ENCODE peak calls at places on chromosome 1, in eight cellular contexts. O is hepatic stellate cell, T is esophagus muscularis mucosa, Y is retina, E is left cardiac atrium, H is HS-27A, Z is germinal center, K is EH. S is an unnamed sample.

GRCh38 chr1:53365405-53366063 is 37.7 kb upstream of the LRP8 start:
- DNase-seq in Y (no peak), H (no peak), E (peak; percentile 35), K (no peak), T (peak; percentile 81), O (no peak), Z (no peak), S (no peak)

GRCh38 chr1:185996211-185996610 is 262.0 kb downstream of the HMCN1 start:
- DNase-seq in Y (no peak), K (peak; percentile 91), E (peak; percentile 68), O (peak; percentile 19), T (no peak), H (peak; percentile 71), Z (no peak), S (no peak)

GRCh38 chr1:78703806-78704205 is 54.2 kb downstream of the IFI44 start:
- DNase-seq in O (no peak), E (no peak), Z (no peak), K (no peak), T (no peak), Y (no peak), H (no peak), S (no peak)

GRCh38 chr1:205633421-205633976 is 1.7 kb upstream of the ELK4 start:
- DNase-seq in E (no peak), O (peak; percentile 66), Z (no peak), H (no peak), Y (no peak), T (peak; percentile 2), K (peak; percentile 80), S (no peak)

GRCh38 chr1:164559342-164560070 is 522 bp downstream of the PBX1 start:
- DNase-seq in T (no peak), Y (peak; percentile 75), E (peak; percentile 44), O (peak; percentile 14), H (no peak), Z (no peak), K (peak; percentile 52), S (no peak)

GRCh38 chr1:160146107-160146506 is 5.3 kb upstream of the ATP1A4 start:
- DNase-seq in K (no peak), O (no peak), Y (no peak), Z (no peak), T (no peak), E (no peak), H (no peak), S (no peak)

GRCh38 chr1:158028956-158029355 is 35.5 kb downstream of the KIRREL1 start:
- DNase-seq in E (no peak), H (no peak), O (no peak), Y (no peak), Z (no peak), K (peak; percentile 75), T (no peak), S (no peak)

GRCh38 chr1:87273291-87273690 is 55.4 kb upstream of the LMO4 start:
- DNase-seq in E (no peak), Y (no peak), T (no peak), Z (no peak), O (no peak), H (no peak), K (no peak), S (no peak)

GRCh38 chr1:44361478-44361877 is 6.4 kb upstream of the ERI3 start:
- DNase-seq in E (no peak), Z (no peak), H (no peak), Y (no peak), K (peak; percentile 22), O (peak; percentile 8), T (no peak), S (no peak)

GRCh38 chr1:111515291-111516007 is 12.0 kb upstream of the ADORA3 start:
- DNase-seq in K (peak; percentile 73), H (no peak), O (peak; percentile 70), E (peak; percentile 89), Y (peak; percentile 81), Z (peak; percentile 44), T (no peak), S (peak; percentile 17)

S was measured in H54.